ENCODE peak calls at places on chromosomes 4 and X, in four cellular contexts. W is heart right ventricle, Z is endodermal cell, K is K562. F is an unnamed sample.

GRCh38 chr4:23930750-23931488 is 41.1 kb upstream of the PPARGC1A start:
- DNase-seq in K (no peak), W (peak), Z (peak), F (no peak)

GRCh38 chr4:85659626-85660213 is 184.8 kb downstream of the ARHGAP24 start:
- DNase-seq in Z (no peak), W (no peak), K (no peak), F (no peak)

GRCh38 chr4:2070421-2071251 is 11.5 kb downstream of the NAT8L start:
- DNase-seq in K (no peak), W (no peak), Z (peak), F (no peak)

GRCh38 chrX:130756233-130756632 is 146.8 kb downstream of the ENOX2 start:
- DNase-seq in W (no peak), Z (no peak), K (peak), F (no peak)

GRCh38 chr4:66340286-66340893 is 670.1 kb upstream of the EPHA5 start:
- DNase-seq in Z (no peak), K (no peak), W (no peak), F (no peak)

GRCh38 chr4:10611673-10612072 is 72.9 kb downstream of the CLNK start:
- DNase-seq in W (no peak), K (no peak), Z (peak), F (no peak)

GRCh38 chr4:182177166-182177565 is 66.0 kb upstream of the TENM3 start:
- DNase-seq in K (no peak), Z (no peak), W (no peak), F (no peak)

GRCh38 chr4:38562751-38563198 is 101.2 kb upstream of the KLF3 start:
- DNase-seq in W (peak), K (no peak), Z (no peak), F (no peak)

GRCh38 chrX:375181-376036 is 11.3 kb downstream of the PPP2R3B start:
- DNase-seq in W (no peak), K (no peak), Z (no peak), F (no peak)

GRCh38 chr4:138451264-138451663 is 209.1 kb upstream of the SLC7A11 start:
- DNase-seq in K (no peak), Z (no peak), W (no peak), F (no peak)

GRCh38 chr4:152928286-152928685 is 7.8 kb upstream of the FHDC1 start:
- DNase-seq in K (no peak), Z (no peak), W (no peak), F (no peak)
- H3K4me3 ChIP-seq in K (no peak), Z (no peak), W (no peak), F (no peak)

DNA sequence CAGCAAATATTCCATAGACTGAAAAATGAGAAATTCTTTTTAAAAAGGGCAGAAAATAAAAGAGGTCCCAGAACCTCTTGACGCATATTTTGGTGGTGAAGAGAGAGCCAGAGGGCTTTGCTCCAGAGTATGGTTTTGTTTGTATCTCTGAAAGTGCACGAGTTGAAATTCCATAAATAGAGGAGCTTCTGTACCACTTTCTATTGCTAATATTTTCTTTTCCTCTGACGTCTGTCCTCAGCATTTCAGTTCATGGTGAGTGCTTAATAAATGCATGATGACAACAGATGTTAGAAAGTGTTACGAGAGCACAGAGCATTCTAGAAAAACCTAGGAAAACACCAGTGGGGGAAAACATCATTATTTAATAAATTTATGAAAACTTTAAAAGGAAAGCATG is 145.6 kb downstream of the AMELX start:
- DNase-seq in K (no peak), Z (no peak), W (no peak), F (no peak)
- H3K27ac ChIP-seq in K (no peak), Z (no peak), W (no peak), F (no peak)

DNA sequence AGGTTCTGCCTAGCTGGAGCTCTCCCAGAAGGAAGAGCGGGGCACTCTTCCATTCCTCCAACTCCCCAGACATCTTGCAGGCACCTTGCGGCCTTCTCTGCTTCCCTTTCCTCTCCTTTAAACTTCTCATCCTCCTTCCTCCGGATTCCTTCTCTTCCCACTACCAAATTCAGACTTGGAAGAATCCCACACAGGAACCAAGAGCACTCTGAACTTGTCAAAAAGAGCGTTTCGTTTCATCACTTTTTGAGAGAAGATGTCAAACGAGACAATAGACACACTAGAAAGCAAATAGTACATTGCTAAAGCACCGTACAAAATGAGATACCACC is 512 bp upstream of the UCP1 start:
- DNase-seq in W (no peak), Z (no peak), K (no peak), F (no peak)
- H3K4me3 ChIP-seq in W (peak), Z (peak), K (no peak), F (no peak)

GRCh38 chrX:12979630-12980015 is 4.7 kb downstream of the TMSB4X start:
- DNase-seq in W (no peak), Z (no peak), K (no peak), F (no peak)
- H3K27ac ChIP-seq in W (peak), Z (no peak), K (no peak), F (peak)

DNA sequence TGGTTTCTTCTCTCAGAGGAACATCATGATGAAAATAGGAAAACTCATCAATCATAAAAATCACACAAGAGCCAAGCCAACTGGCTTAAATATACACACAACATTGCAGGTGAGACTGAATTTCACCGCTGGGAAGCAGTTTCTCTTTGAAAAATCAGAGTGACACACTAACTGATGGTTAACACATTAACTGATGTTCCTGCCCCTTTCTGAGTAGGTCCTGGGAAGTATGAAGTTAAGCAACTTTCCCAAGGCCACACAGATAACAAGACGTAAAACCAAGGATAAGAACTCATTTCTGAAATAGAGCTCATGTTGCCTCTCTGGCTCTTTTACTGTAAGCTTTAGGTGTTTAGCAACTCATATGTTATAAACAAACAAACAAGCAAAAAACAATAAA is 813.7 kb upstream of the HS3ST1 start:
- DNase-seq in W (no peak), K (no peak), Z (no peak), F (no peak)
- H3K4me3 ChIP-seq in W (no peak), K (no peak), Z (no peak), F (no peak)

GRCh38 chr4:140097572-140097971 is 56.4 kb downstream of the MAML3 start:
- DNase-seq in W (no peak), K (no peak), Z (no peak), F (no peak)

GRCh38 chr4:140098481-140099132 is 55.4 kb downstream of the MAML3 start:
- DNase-seq in W (no peak), Z (no peak), K (no peak), F (no peak)

GRCh38 chr4:140096483-140096861 is 57.5 kb downstream of the MAML3 start:
- DNase-seq in W (no peak), K (no peak), Z (no peak), F (no peak)

GRCh38 chr4:140095694-140096482 is 58.1 kb downstream of the MAML3 start:
- DNase-seq in K (no peak), W (peak), Z (peak), F (peak)

GRCh38 chr4:140096921-140097320 is 57.1 kb downstream of the MAML3 start:
- DNase-seq in W (no peak), Z (no peak), K (no peak), F (no peak)
- H3K27ac ChIP-seq in W (peak), Z (no peak), K (no peak), F (no peak)

DNA sequence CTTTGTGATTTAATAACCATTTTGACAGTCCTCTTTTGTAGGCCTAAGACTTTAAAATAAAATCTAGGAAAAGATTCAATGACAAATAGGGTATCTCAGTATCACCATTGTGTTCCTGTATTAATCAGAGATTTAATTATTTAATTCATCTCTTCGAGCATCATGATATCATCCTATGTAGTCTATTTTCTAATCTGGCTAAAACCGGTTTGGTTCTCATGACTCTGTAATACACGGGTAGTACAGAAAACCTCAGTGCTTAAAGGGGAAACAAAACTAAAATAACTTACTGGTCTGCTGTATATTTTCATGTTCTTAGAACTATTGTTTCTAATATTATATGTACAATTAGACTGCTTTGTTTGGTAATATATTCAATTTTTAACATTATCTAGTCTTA is 23.7 kb upstream of the FBXW7 start:
- DNase-seq in W (no peak), K (no peak), Z (no peak), F (no peak)
- H3K4me3 ChIP-seq in W (no peak), K (no peak), Z (no peak), F (no peak)

DNA sequence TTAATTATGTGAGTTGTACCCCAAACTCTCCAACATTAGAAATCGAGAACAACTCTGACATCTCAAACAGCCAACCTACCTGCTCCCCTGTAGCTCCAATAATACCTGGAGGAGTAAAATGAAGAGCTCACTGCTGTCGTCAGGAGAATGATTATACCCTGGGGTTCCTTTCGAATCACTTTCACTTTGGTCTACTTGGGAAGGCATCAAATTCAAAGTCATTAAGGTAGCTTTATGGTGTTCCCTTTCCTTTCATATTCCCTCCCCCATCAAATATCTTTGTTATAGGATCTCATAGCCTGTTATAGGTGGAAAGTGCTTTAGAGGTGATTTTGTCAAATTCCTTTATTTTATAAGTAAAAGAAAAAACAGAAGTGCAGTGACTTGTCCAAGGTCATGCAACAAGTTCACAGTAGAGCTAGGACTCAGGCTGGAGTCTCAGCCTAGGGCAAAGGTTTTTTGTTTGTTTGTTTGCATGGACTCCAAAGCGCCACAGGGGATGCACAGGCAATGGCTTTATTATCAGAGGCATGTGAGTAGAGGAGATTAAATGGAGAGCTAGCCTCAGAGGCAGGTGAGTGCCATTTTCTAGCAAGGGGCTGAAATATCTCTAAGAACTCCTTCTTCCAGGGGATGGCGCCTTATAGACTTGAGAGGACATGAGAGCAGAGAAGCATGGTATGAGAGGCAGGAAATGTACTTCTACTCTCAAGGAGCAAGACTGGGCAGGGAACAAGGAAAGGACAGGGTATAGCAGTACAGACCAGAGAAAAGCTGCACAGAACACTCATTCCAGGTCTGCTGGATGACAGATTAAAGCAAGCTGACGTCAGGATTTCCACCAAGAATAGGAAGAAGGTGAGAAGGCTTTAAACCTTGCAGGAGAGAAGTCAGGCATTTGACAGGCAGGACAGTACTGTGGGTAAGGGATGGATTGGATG is 262.1 kb upstream of the GPC4 start:
- DNase-seq in K (no peak), W (no peak), Z (no peak), F (no peak)
- H3K27ac ChIP-seq in K (no peak), W (no peak), Z (no peak), F (no peak)

F was measured in CD4-positive, alpha-beta memory T cell.